ENCODE peak calls at places on chromosomes 13 and 19, in five cellular contexts. One of them, this sample, is unnamed.

GRCh38 chr19:46428278-46429141 is at the start of gene PNMA8C:
- DNase-seq in breast epithelium: peak
- DNase-seq in GM13977: peak
- DNase-seq in GM20000: peak
- DNase-seq in tibial artery: peak
- DNase-seq in this sample: no peak

GRCh38 chr19:46133101-46133627 is 8.7 kb upstream of the IGFL3 start:
- DNase-seq in breast epithelium: peak
- DNase-seq in GM13977: no peak
- DNase-seq in GM20000: no peak
- DNase-seq in tibial artery: no peak
- DNase-seq in this sample: no peak

GRCh38 chr13:74040200-74040599 is 94.0 kb downstream of the KLF12 start:
- DNase-seq in breast epithelium: no peak
- DNase-seq in GM13977: peak
- DNase-seq in GM20000: peak
- DNase-seq in tibial artery: no peak
- DNase-seq in this sample: peak

GRCh38 chr19:49161987-49162386 is 4.4 kb downstream of the TRPM4 start:
- DNase-seq in breast epithelium: peak
- DNase-seq in GM13977: no peak
- DNase-seq in GM20000: no peak
- DNase-seq in tibial artery: no peak
- DNase-seq in this sample: no peak

GRCh38 chr19:12783849-12784393 is 7.4 kb upstream of the JUNB start:
- DNase-seq in breast epithelium: peak
- DNase-seq in GM13977: no peak
- DNase-seq in GM20000: no peak
- DNase-seq in tibial artery: peak
- DNase-seq in this sample: no peak

GRCh38 chr19:17831419-17831888 is 10.1 kb upstream of the INSL3 start:
- DNase-seq in breast epithelium: no peak
- DNase-seq in GM13977: no peak
- DNase-seq in GM20000: no peak
- DNase-seq in tibial artery: no peak
- DNase-seq in this sample: no peak

GRCh38 chr19:17830567-17831418 is 9.5 kb upstream of the INSL3 start:
- DNase-seq in breast epithelium: no peak
- DNase-seq in GM13977: peak
- DNase-seq in GM20000: peak
- DNase-seq in tibial artery: no peak
- DNase-seq in this sample: peak

GRCh38 chr19:16319466-16319865 is 5.2 kb upstream of the KLF2 start:
- DNase-seq in breast epithelium: no peak
- DNase-seq in GM13977: no peak
- DNase-seq in GM20000: no peak
- DNase-seq in tibial artery: no peak
- DNase-seq in this sample: no peak

GRCh38 chr19:6035026-6035425 is 57.1 kb upstream of the RANBP3 start:
- DNase-seq in breast epithelium: no peak
- DNase-seq in GM13977: no peak
- DNase-seq in GM20000: no peak
- DNase-seq in tibial artery: peak
- DNase-seq in this sample: no peak

GRCh38 chr13:72180253-72180952 is 313.4 kb upstream of the DACH1 start:
- DNase-seq in breast epithelium: no peak
- DNase-seq in GM13977: no peak
- DNase-seq in GM20000: no peak
- DNase-seq in tibial artery: no peak
- DNase-seq in this sample: no peak

GRCh38 chr13:44814836-44815235 is 174.4 kb downstream of the NUFIP1 start:
- DNase-seq in breast epithelium: no peak
- DNase-seq in GM13977: no peak
- DNase-seq in GM20000: no peak
- DNase-seq in tibial artery: no peak
- DNase-seq in this sample: no peak

GRCh38 chr19:5590865-5591154 is 23.1 kb upstream of the TINCR start:
- DNase-seq in breast epithelium: no peak
- DNase-seq in GM13977: no peak
- DNase-seq in GM20000: no peak
- DNase-seq in tibial artery: no peak
- DNase-seq in this sample: no peak

GRCh38 chr13:97239943-97240788 is 18.0 kb downstream of the MBNL2 start:
- DNase-seq in breast epithelium: no peak
- DNase-seq in GM13977: no peak
- DNase-seq in GM20000: no peak
- DNase-seq in tibial artery: no peak
- DNase-seq in this sample: no peak

GRCh38 chr13:111658150-111659100 is 338.0 kb downstream of the TEX29 start:
- DNase-seq in breast epithelium: no peak
- DNase-seq in GM13977: no peak
- DNase-seq in GM20000: no peak
- DNase-seq in tibial artery: no peak
- DNase-seq in this sample: no peak

GRCh38 chr19:18543814-18544475 is 572 bp upstream of the FKBP8 start:
- DNase-seq in breast epithelium: peak
- DNase-seq in GM13977: peak
- DNase-seq in GM20000: peak
- DNase-seq in tibial artery: no peak
- DNase-seq in this sample: peak

GRCh38 chr19:5988520-5989387 is 10.8 kb upstream of the RANBP3 start:
- DNase-seq in breast epithelium: no peak
- DNase-seq in GM13977: no peak
- DNase-seq in GM20000: no peak
- DNase-seq in tibial artery: no peak
- DNase-seq in this sample: no peak

GRCh38 chr13:28744091-28744536 is 25.3 kb upstream of the SLC46A3 start:
- DNase-seq in breast epithelium: no peak
- DNase-seq in GM13977: no peak
- DNase-seq in GM20000: no peak
- DNase-seq in tibial artery: no peak
- DNase-seq in this sample: no peak

GRCh38 chr19:8126511-8126910 is 22.9 kb downstream of the FBN3 start:
- DNase-seq in breast epithelium: no peak
- DNase-seq in GM13977: no peak
- DNase-seq in GM20000: no peak
- DNase-seq in tibial artery: no peak
- DNase-seq in this sample: no peak

GRCh38 chr13:39463611-39464010 is 139.4 kb downstream of the LHFPL6 start:
- DNase-seq in breast epithelium: no peak
- DNase-seq in GM13977: no peak
- DNase-seq in GM20000: no peak
- DNase-seq in tibial artery: no peak
- DNase-seq in this sample: no peak

GRCh38 chr13:102580552-102581169 is 16.1 kb upstream of the TPP2 start:
- DNase-seq in breast epithelium: no peak
- DNase-seq in GM13977: peak
- DNase-seq in GM20000: peak
- DNase-seq in tibial artery: no peak
- DNase-seq in this sample: peak

GRCh38 chr13:27375686-27376326 is 48.6 kb upstream of the GTF3A start:
- DNase-seq in breast epithelium: no peak
- DNase-seq in GM13977: peak
- DNase-seq in GM20000: peak
- DNase-seq in tibial artery: peak
- DNase-seq in this sample: peak

GRCh38 chr19:50418186-50419021 is at the start of gene SPIB:
- DNase-seq in breast epithelium: no peak
- DNase-seq in GM13977: peak
- DNase-seq in GM20000: peak
- DNase-seq in tibial artery: no peak
- DNase-seq in this sample: peak

GRCh38 chr13:110924639-110924934 is 9.7 kb upstream of the ANKRD10 start:
- DNase-seq in breast epithelium: no peak
- DNase-seq in GM13977: no peak
- DNase-seq in GM20000: no peak
- DNase-seq in tibial artery: no peak
- DNase-seq in this sample: no peak

GRCh38 chr19:12786149-12786870 is 5.0 kb upstream of the JUNB start:
- DNase-seq in breast epithelium: peak
- DNase-seq in GM13977: no peak
- DNase-seq in GM20000: peak
- DNase-seq in tibial artery: peak
- DNase-seq in this sample: no peak

GRCh38 chr19:30812099-30812684 is 440.0 kb downstream of the ZNF536 start:
- DNase-seq in breast epithelium: no peak
- DNase-seq in GM13977: no peak
- DNase-seq in GM20000: no peak
- DNase-seq in tibial artery: no peak
- DNase-seq in this sample: no peak

GRCh38 chr19:8005534-8006256 is at the start of gene ELAVL1:
- DNase-seq in breast epithelium: peak
- DNase-seq in GM13977: peak
- DNase-seq in GM20000: peak
- DNase-seq in tibial artery: peak
- DNase-seq in this sample: peak

GRCh38 chr13:41428155-41428554 is 29.2 kb upstream of the RGCC start:
- DNase-seq in breast epithelium: no peak
- DNase-seq in GM13977: no peak
- DNase-seq in GM20000: peak
- DNase-seq in tibial artery: no peak
- DNase-seq in this sample: peak

GRCh38 chr19:41735071-41735623 is 20.2 kb upstream of the CEACAM6 start:
- DNase-seq in breast epithelium: no peak
- DNase-seq in GM13977: no peak
- DNase-seq in GM20000: no peak
- DNase-seq in tibial artery: no peak
- DNase-seq in this sample: no peak

GRCh38 chr19:49067554-49067953 is 2.9 kb upstream of the NTF4 start:
- DNase-seq in breast epithelium: no peak
- DNase-seq in GM13977: no peak
- DNase-seq in GM20000: peak
- DNase-seq in tibial artery: no peak
- DNase-seq in this sample: no peak

GRCh38 chr13:106418556-106418955 is 116.9 kb downstream of the EFNB2 start:
- DNase-seq in breast epithelium: no peak
- DNase-seq in GM13977: no peak
- DNase-seq in GM20000: no peak
- DNase-seq in tibial artery: no peak
- DNase-seq in this sample: no peak

DNA sequence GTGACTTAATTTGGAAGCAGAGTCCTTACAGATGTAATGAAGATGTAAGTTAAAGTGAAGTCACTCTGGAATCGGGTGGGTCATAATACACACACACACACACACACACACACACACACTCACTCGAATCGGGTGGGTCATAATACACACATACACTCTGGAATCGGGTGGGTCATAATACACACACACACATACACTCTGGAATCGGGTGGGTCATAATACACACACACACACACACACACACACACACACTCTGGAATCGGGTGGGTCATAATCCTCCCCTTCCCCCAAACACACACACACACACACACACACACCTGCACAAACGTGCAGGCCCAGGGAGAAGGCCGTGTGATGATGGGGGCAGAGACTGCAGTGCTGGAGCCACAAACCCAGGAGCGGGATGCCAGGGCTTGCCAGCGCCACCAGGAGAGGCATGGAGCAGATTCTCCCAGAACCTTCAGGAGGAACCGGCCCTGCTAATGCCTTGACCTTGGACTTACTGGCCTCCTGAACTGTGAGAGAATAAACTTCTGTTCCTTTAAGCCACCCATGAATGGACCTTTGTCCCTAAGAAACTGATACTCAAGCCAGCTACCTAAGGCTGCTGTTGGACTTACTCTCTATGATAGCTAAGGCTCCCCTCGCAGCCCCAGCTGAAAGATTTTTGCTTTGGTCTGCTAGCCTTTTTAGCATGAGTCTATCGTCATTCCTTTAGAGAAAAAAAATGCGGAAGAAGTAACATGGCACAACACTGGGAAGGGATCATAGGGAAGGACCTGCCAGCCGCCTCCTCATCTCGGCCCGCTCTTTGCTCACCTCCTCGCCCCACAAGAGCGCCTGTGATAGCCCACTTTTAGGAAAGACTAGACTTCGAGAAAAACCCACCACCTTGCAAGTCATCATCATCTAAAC is 136.2 kb upstream of the RNF113B start:
- DNase-seq in breast epithelium: no peak
- DNase-seq in GM13977: no peak
- DNase-seq in GM20000: no peak
- DNase-seq in tibial artery: no peak
- DNase-seq in this sample: no peak
- TF ChIP-seq CTCF in breast epithelium: no peak
- TF ChIP-seq CTCF in GM13977: no peak
- TF ChIP-seq CTCF in GM20000: no peak
- TF ChIP-seq CTCF in tibial artery: no peak
- TF ChIP-seq CTCF in this sample: no peak

GRCh38 chr19:38785187-38785699 is 3.8 kb upstream of the LGALS7B start:
- DNase-seq in breast epithelium: no peak
- DNase-seq in GM13977: no peak
- DNase-seq in GM20000: no peak
- DNase-seq in tibial artery: no peak
- DNase-seq in this sample: no peak

GRCh38 chr19:38780443-38780842 is 7.1 kb upstream of the LGALS7 start:
- DNase-seq in breast epithelium: no peak
- DNase-seq in GM13977: no peak
- DNase-seq in GM20000: no peak
- DNase-seq in tibial artery: no peak
- DNase-seq in this sample: no peak

GRCh38 chr19:38781058-38781457 is 7.7 kb upstream of the LGALS7 start:
- DNase-seq in breast epithelium: no peak
- DNase-seq in GM13977: no peak
- DNase-seq in GM20000: no peak
- DNase-seq in tibial artery: no peak
- DNase-seq in this sample: no peak

GRCh38 chr19:38786572-38787265 is 2.3 kb upstream of the LGALS7B start:
- DNase-seq in breast epithelium: peak
- DNase-seq in GM13977: no peak
- DNase-seq in GM20000: no peak
- DNase-seq in tibial artery: no peak
- DNase-seq in this sample: no peak

GRCh38 chr19:38784224-38784623 is 4.8 kb upstream of the LGALS7B start:
- DNase-seq in breast epithelium: no peak
- DNase-seq in GM13977: no peak
- DNase-seq in GM20000: no peak
- DNase-seq in tibial artery: no peak
- DNase-seq in this sample: no peak
- TF ChIP-seq CTCF in breast epithelium: no peak
- TF ChIP-seq CTCF in GM13977: no peak
- TF ChIP-seq CTCF in GM20000: no peak
- TF ChIP-seq CTCF in tibial artery: no peak
- TF ChIP-seq CTCF in this sample: no peak

GRCh38 chr19:54817670-54818536 is 1.6 kb downstream of the KIR3DL1 start:
- DNase-seq in breast epithelium: no peak
- DNase-seq in GM13977: no peak
- DNase-seq in GM20000: no peak
- DNase-seq in tibial artery: no peak
- DNase-seq in this sample: no peak
- TF ChIP-seq CTCF in breast epithelium: no peak
- TF ChIP-seq CTCF in GM13977: no peak
- TF ChIP-seq CTCF in GM20000: no peak
- TF ChIP-seq CTCF in tibial artery: no peak
- TF ChIP-seq CTCF in this sample: no peak

DNA sequence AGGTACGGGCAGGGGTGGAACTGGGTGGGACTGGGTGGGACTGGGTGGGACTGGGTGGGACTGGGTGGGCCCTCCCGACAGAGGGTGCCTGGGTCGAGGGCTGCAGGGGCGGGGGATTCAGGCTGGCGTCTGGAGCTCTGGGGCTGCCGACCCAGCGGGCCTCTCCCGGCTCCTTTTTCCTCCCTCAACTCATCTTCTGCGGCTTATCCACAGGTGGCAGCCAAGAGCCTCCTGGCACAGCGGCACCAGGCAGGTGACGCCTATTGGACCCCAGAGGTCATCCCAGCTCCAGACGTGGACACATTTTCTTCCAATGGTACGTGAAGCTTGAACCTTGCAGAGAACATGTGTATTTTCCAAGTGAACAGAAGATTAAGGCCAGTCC is 533 bp downstream of the ZNF544 start:
- DNase-seq in breast epithelium: no peak
- DNase-seq in GM13977: no peak
- DNase-seq in GM20000: no peak
- DNase-seq in tibial artery: no peak
- DNase-seq in this sample: no peak
- TF ChIP-seq CTCF in breast epithelium: no peak
- TF ChIP-seq CTCF in GM13977: peak
- TF ChIP-seq CTCF in GM20000: peak
- TF ChIP-seq CTCF in tibial artery: no peak
- TF ChIP-seq CTCF in this sample: no peak